ENCODE peak calls at places on chromosomes 12 and 14, in four cellular contexts. W is brain microvascular endothelial cell, Q is HT1080, C is stomach. B is an unnamed sample.

GRCh38 chr12:27689558-27690180 is 6.6 kb upstream of the REP15 start:
- DNase-seq in W (no peak), Q (no peak), C (no peak), B (no peak)

GRCh38 chr14:77889971-77890442 is 90.1 kb downstream of the ADCK1 start:
- DNase-seq in W (peak), Q (peak), C (no peak), B (no peak)

GRCh38 chr14:94517248-94517640 is 8.0 kb upstream of the SERPINA12 start:
- DNase-seq in W (no peak), Q (no peak), C (no peak), B (no peak)

GRCh38 chr12:11723993-11724392 is 74.5 kb downstream of the ETV6 start:
- DNase-seq in W (no peak), Q (no peak), C (no peak), B (no peak)

GRCh38 chr14:49940805-49941421 is 48.0 kb downstream of the ARF6 start:
- DNase-seq in W (no peak), Q (no peak), C (no peak), B (peak)

GRCh38 chr14:98826618-98827017 is 445.4 kb downstream of the BCL11B start:
- DNase-seq in W (no peak), Q (no peak), C (peak), B (peak)

GRCh38 chr12:69475237-69475984 is 5.2 kb downstream of the FRS2 start:
- DNase-seq in W (peak), Q (no peak), C (no peak), B (no peak)

GRCh38 chr12:53344824-53345485 is 8.8 kb upstream of the SP7 start:
- DNase-seq in W (peak), Q (peak), C (peak), B (peak)

GRCh38 chr14:90740081-90740480 is 76.1 kb downstream of the TTC7B start:
- DNase-seq in W (no peak), Q (no peak), C (peak), B (no peak)

GRCh38 chr12:78229491-78230209 is 399.0 kb downstream of the NAV3 start:
- DNase-seq in W (peak), Q (peak), C (no peak), B (no peak)

GRCh38 chr12:47954467-47955045 is 8.8 kb upstream of the TMEM106C start:
- DNase-seq in W (no peak), Q (peak), C (no peak), B (no peak)

GRCh38 chr14:68320495-68320894 is 472.4 kb downstream of the ZFP36L1 start:
- DNase-seq in W (no peak), Q (no peak), C (no peak), B (no peak)

GRCh38 chr12:66934289-66934688 is 255.4 kb upstream of the GRIP1 start:
- DNase-seq in W (no peak), Q (no peak), C (no peak), B (no peak)

GRCh38 chr14:75084513-75084912 is 15.1 kb downstream of the ZC2HC1C start:
- DNase-seq in W (no peak), Q (peak), C (no peak), B (no peak)

GRCh38 chr12:11661491-11662085 is 12.1 kb downstream of the ETV6 start:
- DNase-seq in W (no peak), Q (no peak), C (peak), B (no peak)

GRCh38 chr14:21894003-21894897 is 220.6 kb upstream of the OR4E1 start:
- DNase-seq in W (no peak), Q (no peak), C (peak), B (peak)

GRCh38 chr14:100341301-100342031 is 18.3 kb downstream of the SLC25A47 start:
- DNase-seq in W (peak), Q (peak), C (peak), B (no peak)

GRCh38 chr12:5904969-5905368 is 40.1 kb downstream of the ANO2 start:
- DNase-seq in W (no peak), Q (no peak), C (no peak), B (no peak)

B was measured in naive thymus-derived CD4-positive, alpha-beta T cell.